ENCODE peak calls at places on chromosomes 3 and 15, in six cellular contexts. R is GM12878, G is HL-60, M is SK-N-SH, Z is K562, H is H1. F is an unnamed sample.

GRCh38 chr15:60083318-60083717 is 79.2 kb downstream of the FOXB1 start:
- DNase-seq in G (no peak), Z (no peak), M (no peak), H (no peak), R (no peak), F (no peak)

GRCh38 chr3:9749663-9750555 is at the start of gene OGG1:
- DNase-seq in H (peak), Z (peak), M (peak), R (peak), G (peak), F (peak)

GRCh38 chr15:85543741-85544155 is 163.3 kb downstream of the AKAP13 start:
- DNase-seq in G (peak), Z (no peak), M (no peak), H (peak), R (no peak), F (no peak)

GRCh38 chr3:125166581-125166980 is 46.0 kb downstream of the SLC12A8 start:
- DNase-seq in R (no peak), Z (no peak), H (no peak), G (no peak), M (no peak), F (no peak)

GRCh38 chr3:8386221-8386620 is 115.4 kb upstream of the LMCD1 start:
- DNase-seq in Z (no peak), H (no peak), R (no peak), M (no peak), G (no peak), F (no peak)

GRCh38 chr3:122132949-122133540 is 50.4 kb upstream of the CASR start:
- DNase-seq in H (no peak), G (no peak), M (no peak), R (no peak), Z (no peak), F (no peak)

GRCh38 chr3:74089854-74090253 is 465.1 kb upstream of the PDZRN3 start:
- DNase-seq in H (no peak), R (no peak), Z (no peak), G (no peak), M (no peak), F (no peak)

GRCh38 chr3:134407247-134407640 is 33.0 kb upstream of the AMOTL2 start:
- DNase-seq in H (no peak), Z (no peak), R (no peak), G (no peak), M (no peak), F (no peak)

GRCh38 chr15:83571820-83572707 is 81.9 kb upstream of the ADAMTSL3 start:
- DNase-seq in R (no peak), H (peak), G (no peak), Z (peak), M (peak), F (no peak)

GRCh38 chr15:81118361-81118760 is 15.7 kb upstream of the CFAP161 start:
- DNase-seq in H (no peak), R (no peak), M (peak), G (no peak), Z (no peak), F (no peak)

GRCh38 chr3:25283596-25283995 is 144.5 kb upstream of the RARB start:
- DNase-seq in H (no peak), R (no peak), G (no peak), Z (no peak), M (no peak), F (no peak)
- TF ChIP-seq GABPA in H (no peak), R (no peak), G (no peak), Z (no peak), M (no peak), F (no peak)

GRCh38 chr3:70800941-70801340 is 488.5 kb upstream of the MDFIC2 start:
- DNase-seq in G (no peak), Z (no peak), H (no peak), R (no peak), M (no peak), F (no peak)
- TF ChIP-seq GABPA in G (no peak), Z (no peak), H (no peak), R (no peak), M (no peak), F (no peak)

DNA sequence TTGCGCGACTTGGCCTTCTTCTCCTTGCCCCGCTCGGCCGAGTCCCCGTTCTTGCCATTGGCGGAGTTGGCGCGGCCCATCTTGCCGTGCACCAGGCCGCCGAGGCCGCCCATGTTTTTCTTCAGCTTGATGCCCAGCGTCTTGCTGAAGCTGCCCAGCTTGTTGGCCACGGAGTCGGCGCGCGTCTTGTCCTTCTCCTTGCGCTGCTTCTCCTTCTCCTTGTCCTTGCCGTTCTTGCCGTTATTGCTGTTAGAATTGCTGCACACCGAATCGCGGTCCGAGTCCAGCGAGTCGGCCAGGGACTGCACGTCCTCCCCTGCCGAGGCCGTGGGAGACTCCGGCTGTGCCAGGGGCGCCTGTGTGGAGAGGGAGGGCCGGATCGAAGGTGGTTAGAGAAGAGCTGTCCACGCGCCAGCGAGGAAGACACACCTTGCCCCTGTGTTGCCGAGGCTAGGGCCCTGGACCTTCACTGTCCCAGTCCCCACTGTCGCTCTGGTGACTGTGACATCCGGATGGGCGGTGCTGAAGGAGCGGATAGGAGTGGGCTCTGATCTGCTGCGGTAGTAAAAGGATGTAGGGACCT is 157.8 kb downstream of the KLF13 start:
- DNase-seq in Z (no peak), R (no peak), G (no peak), H (no peak), M (no peak), F (no peak)
- TF ChIP-seq GABPA in Z (no peak), R (no peak), G (no peak), H (no peak), M (no peak), F (no peak)

GRCh38 chr3:62188547-62189375 is 184.6 kb downstream of the FEZF2 start:
- DNase-seq in Z (peak), H (peak), M (peak), R (no peak), G (peak), F (peak)
- TF ChIP-seq GABPA in Z (no peak), H (no peak), M (no peak), R (no peak), G (no peak), F (no peak)

GRCh38 chr3:192408721-192409151 is 318.6 kb downstream of the FGF12 start:
- DNase-seq in H (peak), G (no peak), M (peak), Z (no peak), R (no peak), F (no peak)

GRCh38 chr3:192410684-192410960 is 316.7 kb downstream of the FGF12 start:
- DNase-seq in H (no peak), R (no peak), M (no peak), Z (no peak), G (no peak), F (no peak)

GRCh38 chr3:192409838-192410683 is 317.3 kb downstream of the FGF12 start:
- DNase-seq in G (no peak), Z (no peak), M (no peak), H (peak), R (no peak), F (no peak)

GRCh38 chr3:192408007-192408655 is 319.2 kb downstream of the FGF12 start:
- DNase-seq in M (no peak), H (peak), Z (no peak), G (no peak), R (no peak), F (no peak)

DNA sequence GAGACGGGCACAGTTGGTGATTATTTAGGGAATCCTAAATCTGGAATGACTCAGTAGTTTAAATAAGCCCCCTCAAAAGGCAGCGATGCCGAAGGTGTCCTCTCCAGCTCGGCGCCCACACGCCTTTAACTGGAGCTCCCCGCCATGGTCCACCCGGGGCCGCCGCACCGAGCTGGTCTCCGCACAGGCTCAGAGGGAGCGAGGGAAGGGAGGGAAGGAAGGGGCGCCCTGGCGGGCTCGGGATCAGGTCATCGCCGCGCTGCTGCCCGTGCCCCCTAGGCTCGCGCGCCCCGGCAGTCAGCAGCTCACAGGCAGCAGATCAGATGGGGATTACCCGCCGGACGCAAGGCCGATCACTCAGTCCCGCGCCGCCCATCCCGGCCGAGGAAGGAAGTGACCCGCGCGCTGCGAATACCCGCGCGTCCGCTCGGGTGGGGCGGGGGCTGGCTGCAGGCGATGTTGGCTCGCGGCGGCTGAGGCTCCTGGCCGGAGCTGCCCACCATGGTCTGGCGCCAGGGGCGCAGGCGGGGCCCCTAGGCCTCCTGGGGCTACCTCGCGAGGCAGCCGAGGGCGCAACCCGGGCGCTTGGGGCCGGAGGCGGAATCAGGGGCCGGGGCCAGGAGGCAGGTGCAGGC is 318.0 kb downstream of the FGF12 start:
- DNase-seq in M (peak), R (no peak), G (no peak), Z (no peak), H (peak), F (no peak)
- TF ChIP-seq GABPA in M (no peak), R (no peak), G (no peak), Z (no peak), H (no peak), F (no peak)

GRCh38 chr3:71858493-71859127 is 73.7 kb upstream of the PROK2 start:
- DNase-seq in Z (no peak), G (peak), R (no peak), M (peak), H (peak), F (no peak)

GRCh38 chr3:71865727-71866126 is 80.8 kb upstream of the PROK2 start:
- DNase-seq in R (no peak), G (no peak), H (no peak), Z (no peak), M (no peak), F (no peak)

GRCh38 chr3:71862374-71863145 is 77.6 kb upstream of the PROK2 start:
- DNase-seq in R (no peak), H (no peak), G (no peak), M (no peak), Z (no peak), F (no peak)

GRCh38 chr3:71859128-71859519 is 74.2 kb upstream of the PROK2 start:
- DNase-seq in R (no peak), Z (peak), M (peak), G (peak), H (no peak), F (peak)

GRCh38 chr3:71863563-71864190 is 78.7 kb upstream of the PROK2 start:
- DNase-seq in Z (no peak), M (no peak), G (no peak), R (no peak), H (no peak), F (no peak)
- TF ChIP-seq GABPA in Z (no peak), M (no peak), G (no peak), R (no peak), H (no peak), F (no peak)

DNA sequence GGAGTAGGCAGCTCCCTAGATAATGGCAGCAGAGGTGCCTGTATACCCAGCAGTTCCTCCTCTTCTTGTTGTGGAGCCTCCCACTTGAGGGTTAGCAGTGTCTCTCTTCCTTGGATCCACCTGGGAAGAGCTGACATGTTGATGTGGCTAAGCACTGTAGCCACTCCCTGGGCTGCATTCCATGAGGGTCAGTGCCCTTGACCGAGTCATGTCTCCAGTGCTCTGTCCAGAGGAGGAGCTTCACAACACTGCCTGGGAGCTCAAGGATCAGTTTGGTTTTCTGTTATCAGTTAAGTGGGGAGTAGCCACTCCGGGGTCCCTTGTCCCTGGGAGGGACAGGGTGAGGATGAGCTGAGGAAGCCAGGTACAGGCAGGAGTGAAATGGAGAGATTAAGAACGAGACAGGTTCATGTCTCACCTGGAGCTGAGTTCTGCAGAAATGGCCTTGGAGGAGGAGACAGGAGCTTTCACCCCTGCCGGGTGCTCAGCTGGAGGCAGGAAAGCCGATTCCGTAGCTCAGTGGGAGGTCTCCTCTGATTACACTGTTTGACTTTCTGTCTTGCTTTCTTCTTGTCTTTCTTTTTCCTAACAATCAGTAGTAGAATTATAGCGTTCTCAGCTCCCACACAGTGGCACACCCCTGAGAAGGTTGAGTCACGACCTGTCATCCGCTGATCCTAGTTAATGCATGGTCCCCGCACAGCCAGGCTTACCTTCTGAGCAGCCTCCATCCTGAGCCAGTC is 57.9 kb upstream of the SEC22A start:
- DNase-seq in Z (no peak), M (no peak), H (no peak), G (no peak), R (no peak), F (peak)
- TF ChIP-seq GABPA in Z (no peak), M (no peak), H (no peak), G (no peak), R (no peak), F (no peak)

GRCh38 chr3:37064747-37065146 is 71.4 kb downstream of the MLH1 start:
- DNase-seq in R (no peak), H (no peak), G (no peak), Z (no peak), M (no peak), F (no peak)

GRCh38 chr3:37067577-37067976 is 74.3 kb downstream of the MLH1 start:
- DNase-seq in G (no peak), H (no peak), M (no peak), Z (no peak), R (no peak), F (no peak)

GRCh38 chr3:37072892-37073291 is 79.6 kb downstream of the MLH1 start:
- DNase-seq in R (no peak), G (peak), H (no peak), M (no peak), Z (peak), F (no peak)

GRCh38 chr3:37071921-37072320 is 78.6 kb downstream of the MLH1 start:
- DNase-seq in H (no peak), R (no peak), G (no peak), M (no peak), Z (no peak), F (no peak)

DNA sequence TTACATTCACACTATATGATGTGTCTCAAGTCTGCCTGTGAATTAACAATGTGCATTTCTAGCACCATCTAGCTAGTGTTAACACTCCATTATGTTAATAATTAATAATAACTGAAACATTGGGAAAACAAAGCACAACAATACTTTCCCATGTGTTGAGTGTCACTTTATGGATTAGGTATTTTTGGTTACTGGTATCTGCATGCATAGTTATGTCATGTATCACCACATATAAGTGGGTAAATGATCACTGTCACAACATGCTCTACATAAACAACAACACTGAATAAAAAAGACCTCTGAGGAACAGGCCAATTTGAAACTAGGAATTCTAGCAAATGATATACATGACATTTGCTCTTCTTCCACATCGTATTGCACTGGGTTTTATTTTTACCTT is 74.7 kb downstream of the MLH1 start:
- DNase-seq in Z (no peak), G (no peak), R (no peak), H (no peak), M (no peak), F (no peak)
- TF ChIP-seq GABPA in Z (no peak), G (no peak), R (no peak), H (no peak), M (no peak), F (no peak)

GRCh38 chr3:142888099-142888483 is 792 bp downstream of the PCOLCE2 start:
- DNase-seq in Z (no peak), H (no peak), R (no peak), G (peak), M (peak), F (no peak)
- TF ChIP-seq GABPA in Z (no peak), H (peak), R (no peak), G (no peak), M (no peak), F (no peak)

DNA sequence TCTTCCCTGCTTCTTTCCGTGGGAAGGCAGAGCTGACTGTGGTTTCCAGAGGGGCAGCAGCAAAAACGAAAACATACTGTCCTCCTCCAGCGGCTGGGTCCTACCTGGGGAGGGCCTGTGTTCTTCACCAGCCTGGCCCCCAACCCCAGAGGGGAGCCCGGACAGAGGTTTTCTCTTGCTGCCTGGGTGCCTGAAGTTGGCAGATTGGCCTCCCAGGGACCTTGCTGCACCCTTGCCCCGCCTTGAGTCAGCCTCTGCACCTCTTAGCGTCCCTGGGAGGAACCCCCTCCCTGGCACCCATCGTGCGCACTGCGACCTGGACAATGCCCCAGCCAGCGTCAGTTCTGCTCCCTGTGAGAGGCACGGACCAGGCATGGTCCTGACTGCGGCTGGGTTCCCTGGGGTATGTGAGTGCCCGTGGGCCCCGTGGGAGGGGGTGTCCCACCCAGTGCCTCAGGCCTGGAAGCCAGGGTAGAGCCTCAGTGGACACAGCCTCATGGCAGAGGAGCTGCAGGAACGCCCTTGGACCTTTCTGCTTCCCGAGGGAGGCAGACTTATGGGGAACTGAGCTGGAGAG is 56.8 kb upstream of the PRR23E start:
- DNase-seq in G (no peak), M (no peak), H (no peak), Z (no peak), R (no peak), F (no peak)
- TF ChIP-seq GABPA in G (no peak), M (no peak), H (no peak), Z (no peak), R (no peak), F (no peak)

F was measured in HepG2.